ENCODE peak calls at places on chromosomes 2 and 18, in ten cellular contexts. R, M, X, S, H, O, F, T, Y and C are unnamed samples.

GRCh38 chr18:28804512-28805214 is 627.7 kb upstream of the CDH2 start:
- DNase-seq in Y (no peak), S (no peak), R (no peak), T (no peak), F (no peak), X (no peak), O (no peak), M (no peak), H (no peak), C (no peak)

GRCh38 chr2:217047209-217047998 is 187.5 kb upstream of the TNP1 start:
- DNase-seq in Y (no peak), O (no peak), X (peak), M (no peak), T (no peak), H (no peak), R (peak), F (peak), S (no peak), C (no peak)

GRCh38 chr2:95356821-95357700 is 45.4 kb upstream of the FAHD2A start:
- DNase-seq in R (no peak), T (no peak), S (no peak), M (no peak), O (no peak), H (no peak), Y (no peak), X (no peak), F (no peak), C (no peak)

GRCh38 chr2:64128943-64129391 is 15.3 kb downstream of the PELI1 start:
- DNase-seq in H (no peak), Y (no peak), O (no peak), S (no peak), X (no peak), R (peak), F (no peak), M (no peak), T (no peak), C (no peak)

GRCh38 chr2:156787517-156787916 is 351.3 kb downstream of the GPD2 start:
- DNase-seq in F (no peak), S (no peak), M (no peak), T (no peak), O (no peak), H (no peak), R (no peak), X (no peak), Y (no peak), C (no peak)

GRCh38 chr2:119013640-119014039 is 71.6 kb downstream of the MARCO start:
- DNase-seq in R (no peak), O (no peak), H (no peak), T (no peak), Y (no peak), S (peak), F (no peak), X (no peak), M (no peak), C (no peak)

GRCh38 chr18:74196220-74197119 is 48.1 kb downstream of the TIMM21 start:
- DNase-seq in O (peak), F (peak), R (peak), X (peak), T (peak), H (peak), M (peak), S (peak), Y (peak), C (peak)

GRCh38 chr2:73004889-73005596 is 66.5 kb downstream of the SFXN5 start:
- DNase-seq in Y (no peak), T (no peak), O (no peak), X (no peak), F (no peak), S (no peak), H (no peak), M (no peak), R (no peak), C (no peak)

GRCh38 chr2:70728128-70728527 is 39.9 kb downstream of the ADD2 start:
- DNase-seq in Y (peak), O (no peak), M (no peak), H (no peak), S (no peak), X (no peak), T (no peak), F (no peak), R (no peak), C (no peak)

GRCh38 chr2:120550274-120550673 is 185.4 kb upstream of the GLI2 start:
- DNase-seq in Y (no peak), M (no peak), F (no peak), O (no peak), S (no peak), T (no peak), H (no peak), X (no peak), R (no peak), C (no peak)

GRCh38 chr2:96702098-96702785 is 37.6 kb downstream of the LMAN2L start:
- DNase-seq in O (no peak), X (no peak), R (no peak), S (no peak), H (no peak), T (no peak), F (no peak), M (no peak), Y (no peak), C (no peak)

GRCh38 chr18:49561377-49562193 is at the start of gene LIPG:
- DNase-seq in Y (peak), R (peak), M (peak), T (no peak), O (peak), H (peak), F (peak), S (peak), X (peak), C (peak)

GRCh38 chr2:203650860-203651613 is 55.4 kb upstream of the CD28 start:
- DNase-seq in X (peak), T (peak), M (peak), Y (peak), H (no peak), R (peak), O (peak), S (peak), F (peak), C (peak)

GRCh38 chr18:9577361-9577760 is 37.0 kb downstream of the PPP4R1 start:
- DNase-seq in T (no peak), F (peak), M (no peak), R (no peak), X (no peak), O (no peak), H (no peak), S (no peak), Y (no peak), C (no peak)

GRCh38 chr2:8281950-8282857 is 399.7 kb upstream of the ID2 start:
- DNase-seq in X (no peak), S (no peak), Y (no peak), T (no peak), R (no peak), H (no peak), O (no peak), F (no peak), M (no peak), C (no peak)

GRCh38 chr18:46290440-46291020 is 186.3 kb downstream of the HAUS1 start:
- DNase-seq in T (no peak), Y (no peak), M (no peak), X (no peak), S (no peak), R (no peak), O (no peak), F (no peak), H (no peak), C (no peak)

GRCh38 chr2:177306550-177306949 is 42.0 kb upstream of the NFE2L2 start:
- DNase-seq in H (no peak), O (no peak), R (no peak), X (no peak), M (peak), S (no peak), Y (peak), T (no peak), F (no peak), C (no peak)

GRCh38 chr18:24262097-24262496 is 123.2 kb downstream of the CABYR start:
- DNase-seq in Y (no peak), H (no peak), S (no peak), T (no peak), O (no peak), R (peak), F (no peak), X (peak), M (no peak), C (no peak)

GRCh38 chr2:186903183-186903582 is 54.2 kb upstream of the ZSWIM2 start:
- DNase-seq in R (no peak), S (no peak), O (peak), T (no peak), Y (peak), X (peak), F (no peak), M (peak), H (no peak), C (no peak)

GRCh38 chr2:222944552-222944951 is 83.7 kb downstream of the ACSL3 start:
- DNase-seq in R (peak), T (no peak), S (no peak), M (no peak), H (no peak), O (no peak), Y (peak), F (no peak), X (no peak), C (no peak)

GRCh38 chr2:118032169-118033013 is 18.5 kb upstream of the CCDC93 start:
- DNase-seq in T (peak), O (peak), R (peak), H (peak), X (peak), M (peak), Y (peak), S (peak), F (peak), C (no peak)

GRCh38 chr18:37572736-37573135 is 7.1 kb upstream of the CELF4 start:
- DNase-seq in R (no peak), H (no peak), S (no peak), Y (no peak), X (no peak), T (no peak), M (no peak), O (no peak), F (no peak), C (no peak)

GRCh38 chr2:28610583-28611201 is 114.8 kb downstream of the PLB1 start:
- DNase-seq in F (peak), Y (peak), R (peak), S (peak), M (peak), X (peak), H (peak), O (peak), T (no peak), C (peak)

GRCh38 chr18:78793313-78793712 is 186.3 kb upstream of the SALL3 start:
- DNase-seq in T (no peak), H (no peak), O (no peak), M (no peak), Y (no peak), R (no peak), F (no peak), X (no peak), S (no peak), C (no peak)

GRCh38 chr2:211228559-211228958 is 672.2 kb downstream of the CPS1 start:
- DNase-seq in R (no peak), S (no peak), Y (no peak), T (no peak), O (no peak), X (no peak), F (no peak), M (no peak), H (no peak), C (no peak)

GRCh38 chr2:231909631-231910030 is 16.6 kb downstream of the NPPC start:
- DNase-seq in T (no peak), R (no peak), H (no peak), S (no peak), O (no peak), Y (no peak), X (no peak), F (no peak), M (no peak), C (no peak)

GRCh38 chr2:99851091-99851490 is 291.3 kb downstream of the AFF3 start:
- DNase-seq in Y (no peak), X (no peak), H (no peak), F (no peak), T (no peak), M (no peak), S (no peak), O (no peak), R (peak), C (no peak)

GRCh38 chr2:120381661-120382060 is 35.7 kb downstream of the INHBB start:
- DNase-seq in T (no peak), O (no peak), S (no peak), Y (no peak), M (no peak), X (no peak), F (no peak), H (no peak), R (no peak), C (no peak)

GRCh38 chr2:74504591-74504990 is 2.9 kb downstream of the PCGF1 start:
- DNase-seq in R (no peak), O (no peak), M (no peak), Y (no peak), X (no peak), S (no peak), F (no peak), H (no peak), T (no peak), C (no peak)
- H3K4me3 ChIP-seq in R (no peak), O (no peak), M (peak), Y (no peak), X (no peak), S (no peak), F (no peak), H (no peak), T (no peak), C (no peak)

GRCh38 chr2:97728091-97728596 is 14.8 kb downstream of the ZAP70 start:
- DNase-seq in O (no peak), T (no peak), S (no peak), F (no peak), M (peak), R (no peak), X (peak), H (peak), Y (peak), C (no peak)

GRCh38 chr2:97724946-97725688 is 11.7 kb downstream of the ZAP70 start:
- DNase-seq in X (no peak), F (no peak), S (no peak), O (no peak), Y (no peak), T (no peak), H (no peak), R (no peak), M (no peak), C (no peak)

GRCh38 chr2:97724501-97724900 is 11.1 kb downstream of the ZAP70 start:
- DNase-seq in H (no peak), F (no peak), M (no peak), O (no peak), X (no peak), T (no peak), Y (no peak), S (no peak), R (no peak), C (no peak)

GRCh38 chr2:97727296-97727695 is 13.9 kb downstream of the ZAP70 start:
- DNase-seq in S (no peak), T (no peak), H (no peak), X (no peak), Y (no peak), R (no peak), M (no peak), F (no peak), O (no peak), C (no peak)

DNA sequence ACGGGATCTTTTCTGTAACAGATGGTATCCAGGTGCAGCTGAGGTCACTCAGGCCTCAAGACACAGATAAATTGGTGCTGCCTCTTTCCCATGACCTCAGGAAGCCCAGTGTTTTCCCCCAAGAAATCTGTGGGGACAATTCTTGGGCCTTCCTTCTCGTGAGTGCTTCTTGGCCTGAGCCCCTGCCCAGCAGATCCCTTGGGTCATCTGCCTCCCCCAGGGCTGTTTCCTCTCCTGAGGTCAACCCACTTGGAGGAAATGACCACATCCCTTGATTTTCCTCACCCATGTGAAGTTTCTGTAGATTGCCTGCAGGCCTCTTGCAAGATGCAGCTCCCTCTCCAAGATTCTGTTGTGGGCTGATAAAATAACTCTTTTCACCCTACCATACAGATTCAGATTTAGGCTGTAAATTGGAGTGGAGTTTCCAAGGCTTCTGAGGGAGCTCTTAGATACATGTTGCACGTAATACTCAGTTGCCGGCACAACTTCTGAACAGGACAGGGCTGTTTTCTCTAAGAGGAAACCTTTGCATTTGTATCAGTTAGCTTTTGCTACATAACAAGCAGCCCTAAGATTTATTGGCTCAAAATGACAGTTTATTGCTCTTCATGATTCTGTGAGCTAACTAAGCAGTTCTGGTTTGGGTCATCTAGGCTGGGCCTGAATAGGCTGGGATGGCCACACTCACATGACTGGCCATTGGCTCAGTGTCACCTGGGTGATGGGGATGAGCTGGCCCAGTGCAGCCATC is 13.1 kb downstream of the ZAP70 start:
- DNase-seq in T (no peak), S (peak), F (no peak), H (no peak), R (peak), M (peak), X (peak), Y (peak), O (no peak), C (no peak)
- TF ChIP-seq CTCF in T (no peak), S (no peak), F (no peak), H (no peak), R (no peak), M (no peak), X (no peak), Y (no peak), O (no peak), C (no peak)

GRCh38 chr18:55893948-55894347 is 306.0 kb upstream of the TCF4 start:
- DNase-seq in R (no peak), Y (no peak), H (no peak), X (no peak), O (no peak), M (no peak), T (no peak), S (no peak), F (no peak), C (no peak)
- H3K4me3 ChIP-seq in R (no peak), Y (peak), H (no peak), X (no peak), O (no peak), M (no peak), T (no peak), S (no peak), F (no peak), C (no peak)

GRCh38 chr18:57461652-57462269 is 26.6 kb downstream of the ONECUT2 start:
- DNase-seq in Y (no peak), O (no peak), H (no peak), M (no peak), F (no peak), R (no peak), S (no peak), T (no peak), X (no peak), C (no peak)

GRCh38 chr18:57469884-57470283 is 34.7 kb downstream of the ONECUT2 start:
- DNase-seq in O (no peak), M (no peak), S (no peak), H (no peak), F (no peak), T (no peak), X (no peak), Y (no peak), R (no peak), C (no peak)

GRCh38 chr18:57466307-57466706 is 31.1 kb downstream of the ONECUT2 start:
- DNase-seq in Y (no peak), S (no peak), H (no peak), X (no peak), F (no peak), M (no peak), T (no peak), R (no peak), O (no peak), C (peak)

DNA sequence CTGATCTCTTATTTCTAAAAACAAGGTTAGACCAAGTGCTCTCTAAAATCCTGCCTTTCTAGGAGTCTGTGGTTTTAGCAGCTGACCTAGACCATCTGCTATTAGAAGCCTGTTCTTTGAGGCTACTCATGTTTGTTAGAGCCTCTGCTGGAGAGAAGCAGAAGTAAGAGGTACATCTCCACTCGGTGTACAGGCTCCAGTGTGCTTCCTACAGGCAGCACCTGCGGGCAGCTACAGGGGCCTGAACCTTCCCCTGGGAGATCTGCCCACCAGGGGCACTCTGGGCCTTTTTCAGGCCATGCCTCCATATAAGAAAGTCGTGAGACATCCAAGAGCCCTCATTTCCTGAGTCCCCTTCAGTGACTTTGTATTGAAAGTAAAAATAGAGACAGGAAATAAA is 31.6 kb downstream of the ONECUT2 start:
- DNase-seq in M (no peak), Y (no peak), X (no peak), H (no peak), S (peak), R (no peak), O (no peak), T (peak), F (no peak), C (no peak)
- TF ChIP-seq CTCF in M (no peak), Y (no peak), X (no peak), H (no peak), S (no peak), R (no peak), O (no peak), T (no peak), F (no peak), C (no peak)